ENCODE peak calls at places on chromosomes 2 and 18, in ten cellular contexts. D is left ventricle myocardium inferior, J is fibroblast of lung, M is HepG2, K is cardiac muscle cell, W is IMR-90, I is GM06990, G is lower leg skin, Y is AG04450, L is AG04449. U is an unnamed sample.

GRCh38 chr2:210842896-210843295 is 286.5 kb downstream of the CPS1 start:
- DNase-seq in D (no peak), J (no peak), M (no peak), K (no peak), W (no peak), I (no peak), G (no peak), Y (no peak), L (no peak), U (no peak)

GRCh38 chr18:63532471-63532870 is 9.7 kb upstream of the SERPINB12 start:
- DNase-seq in D (no peak), J (no peak), M (no peak), K (no peak), W (no peak), I (no peak), G (no peak), Y (no peak), L (no peak), U (no peak)

GRCh38 chr2:184336688-184337087 is 261.6 kb upstream of the ZNF804A start:
- DNase-seq in D (no peak), J (peak), M (no peak), K (no peak), W (peak), I (no peak), G (no peak), Y (no peak), L (no peak), U (peak)

GRCh38 chr2:237060518-237061312 is 25.0 kb upstream of the COPS8 start:
- DNase-seq in D (no peak), J (peak), M (peak), K (peak), W (peak), I (peak), G (peak), Y (peak), L (peak), U (peak)

GRCh38 chr2:171778515-171778914 is 91.2 kb downstream of the DYNC1I2 start:
- DNase-seq in D (no peak), J (no peak), M (no peak), K (no peak), W (no peak), I (no peak), G (no peak), Y (no peak), L (no peak), U (no peak)

GRCh38 chr2:221807706-221808105 is 235.6 kb upstream of the EPHA4 start:
- DNase-seq in D (no peak), J (no peak), M (no peak), K (no peak), W (no peak), I (no peak), G (no peak), Y (no peak), L (no peak), U (no peak)

GRCh38 chr2:96506016-96506906 is 1.1 kb upstream of the NEURL3 start:
- DNase-seq in D (no peak), J (no peak), M (no peak), K (no peak), W (no peak), I (no peak), G (no peak), Y (no peak), L (no peak), U (no peak)

GRCh38 chr2:180644709-180645108 is 335.7 kb upstream of the UBE2E3 start:
- DNase-seq in D (no peak), J (peak), M (no peak), K (no peak), W (peak), I (no peak), G (no peak), Y (peak), L (no peak), U (peak)

GRCh38 chr2:108330971-108331370 is 42.3 kb downstream of the SULT1C2 start:
- DNase-seq in D (no peak), J (peak), M (no peak), K (no peak), W (no peak), I (no peak), G (no peak), Y (no peak), L (no peak), U (no peak)

GRCh38 chr2:62660582-62661262 is 44.8 kb upstream of the EHBP1 start:
- DNase-seq in D (no peak), J (peak), M (no peak), K (no peak), W (peak), I (no peak), G (no peak), Y (peak), L (peak), U (peak)

GRCh38 chr2:112187805-112188596 is 49.8 kb downstream of the FBLN7 start:
- DNase-seq in D (no peak), J (no peak), M (no peak), K (no peak), W (no peak), I (no peak), G (no peak), Y (no peak), L (no peak), U (peak)

GRCh38 chr2:62109554-62109953 is 86.4 kb upstream of the B3GNT2 start:
- DNase-seq in D (no peak), J (no peak), M (no peak), K (no peak), W (no peak), I (no peak), G (no peak), Y (no peak), L (no peak), U (no peak)

GRCh38 chr2:230382108-230382507 is 33.9 kb upstream of the SP100 start:
- DNase-seq in D (no peak), J (no peak), M (no peak), K (no peak), W (no peak), I (no peak), G (no peak), Y (no peak), L (no peak), U (no peak)
- TF ChIP-seq CTCF in D (no peak), J (no peak), M (no peak), K (no peak), W (no peak), I (no peak), G (no peak), Y (no peak), L (no peak), U (no peak)

DNA sequence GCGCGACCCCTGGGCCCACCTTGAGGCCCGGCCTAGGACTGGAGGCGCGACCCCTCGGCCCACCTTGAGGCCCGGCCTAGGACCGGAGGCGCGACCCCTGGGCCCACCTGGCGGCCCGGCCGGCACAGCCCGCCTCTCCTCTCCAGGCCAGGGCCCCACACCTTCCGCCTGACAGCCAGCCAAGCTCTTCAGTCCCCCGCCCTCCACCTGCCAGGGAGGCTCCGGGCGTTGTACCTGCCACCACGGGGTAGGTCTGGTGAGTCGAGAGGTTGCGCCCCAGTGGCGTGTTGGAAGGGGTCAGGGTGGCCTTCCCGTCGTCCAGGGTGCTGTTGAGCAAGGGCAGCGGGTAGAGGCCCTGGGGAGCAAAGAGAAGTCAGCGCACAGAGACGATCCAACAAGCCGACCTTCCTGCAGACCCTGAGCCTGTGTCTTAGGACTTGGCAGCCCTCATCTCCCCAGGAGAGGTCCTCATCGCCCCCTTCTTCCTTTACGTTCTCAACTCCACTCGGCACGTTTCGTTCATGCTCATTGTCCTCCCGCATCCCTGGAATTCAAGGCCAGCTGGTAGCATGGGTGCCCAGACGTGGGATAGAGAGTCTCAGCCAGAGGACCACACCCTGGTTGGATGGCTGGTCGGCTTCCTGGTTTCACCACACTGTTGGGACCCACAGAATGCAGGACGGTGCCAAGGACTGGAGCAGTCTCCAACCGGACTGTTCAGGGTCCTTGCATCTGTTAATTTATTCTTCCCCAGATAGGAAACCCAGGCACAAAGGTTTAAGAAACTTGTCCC is 42.2 kb downstream of the PAX8 start:
- DNase-seq in D (no peak), J (no peak), M (no peak), K (no peak), W (no peak), I (no peak), G (no peak), Y (no peak), L (no peak), U (peak)
- H3K4me3 ChIP-seq in D (peak), J (no peak), M (no peak), K (no peak), W (peak), I (no peak), G (no peak), Y (peak), L (peak), U (peak)

DNA sequence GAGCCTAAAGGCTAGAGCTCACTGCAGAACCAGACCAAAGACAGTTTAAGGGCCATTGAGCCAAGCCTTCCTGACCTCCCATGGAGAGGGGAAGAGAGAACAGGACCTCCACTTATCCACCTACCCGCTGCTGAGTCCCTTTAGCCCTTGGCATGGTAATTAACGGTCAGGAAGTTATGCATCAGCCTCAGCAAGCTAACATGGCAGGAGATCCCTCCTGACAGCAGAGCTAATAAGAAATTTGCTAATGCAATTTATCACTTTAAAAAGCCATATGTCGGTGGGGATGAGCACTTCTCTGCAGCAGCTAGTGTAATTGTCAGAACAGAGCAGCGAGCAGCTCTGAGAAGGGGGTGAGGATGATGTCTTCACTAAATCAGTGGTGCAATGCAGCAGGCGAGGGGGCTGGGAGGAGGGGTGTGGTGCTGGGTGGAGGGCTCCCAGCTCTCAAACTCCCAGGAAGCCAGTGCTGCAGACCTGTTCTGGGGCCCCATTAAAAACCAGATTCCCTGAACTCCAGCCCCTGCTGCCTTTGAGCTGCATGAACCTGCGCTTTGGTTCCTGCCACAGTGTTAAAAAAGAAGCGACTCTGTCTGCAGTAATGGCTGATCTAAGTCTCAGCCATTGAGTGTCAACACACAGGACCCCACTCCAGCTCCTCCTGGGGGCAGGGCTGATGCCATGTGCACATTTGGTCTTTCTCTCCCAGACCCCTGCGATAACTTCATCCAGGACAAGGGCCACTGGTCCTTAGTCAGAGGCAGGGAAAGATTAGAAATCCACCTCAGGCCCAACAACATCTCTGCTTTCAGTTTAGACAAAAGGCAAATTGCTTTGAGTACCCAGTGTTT is 84.2 kb upstream of the STPG4 start:
- DNase-seq in D (no peak), J (no peak), M (no peak), K (no peak), W (no peak), I (no peak), G (no peak), Y (no peak), L (no peak), U (no peak)
- TF ChIP-seq CTCF in D (no peak), J (no peak), M (no peak), K (no peak), W (no peak), I (no peak), G (no peak), Y (no peak), L (no peak), U (no peak)

DNA sequence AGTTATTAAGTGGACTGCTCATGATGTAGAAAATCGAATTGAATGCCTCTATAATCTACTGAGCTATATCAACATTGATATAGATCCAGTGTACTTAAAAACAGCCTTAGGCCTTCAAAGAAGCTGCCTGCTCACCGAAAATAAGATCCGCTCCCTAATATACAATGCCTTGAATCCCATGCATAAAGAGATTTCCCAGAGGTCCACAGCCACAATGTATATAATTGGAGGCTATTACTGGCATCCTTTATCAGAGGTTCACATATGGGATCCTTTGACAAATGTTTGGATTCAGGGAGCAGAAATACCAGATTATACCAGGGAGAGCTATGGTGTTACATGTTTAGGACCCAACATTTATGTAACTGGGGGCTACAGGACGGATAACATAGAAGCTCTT is 2.0 kb downstream of the KLHL23 start:
- DNase-seq in D (no peak), J (no peak), M (no peak), K (no peak), W (no peak), I (no peak), G (no peak), Y (no peak), L (no peak), U (no peak)
- H3K4me3 ChIP-seq in D (peak), J (no peak), M (peak), K (no peak), W (no peak), I (no peak), G (no peak), Y (no peak), L (no peak), U (no peak)

DNA sequence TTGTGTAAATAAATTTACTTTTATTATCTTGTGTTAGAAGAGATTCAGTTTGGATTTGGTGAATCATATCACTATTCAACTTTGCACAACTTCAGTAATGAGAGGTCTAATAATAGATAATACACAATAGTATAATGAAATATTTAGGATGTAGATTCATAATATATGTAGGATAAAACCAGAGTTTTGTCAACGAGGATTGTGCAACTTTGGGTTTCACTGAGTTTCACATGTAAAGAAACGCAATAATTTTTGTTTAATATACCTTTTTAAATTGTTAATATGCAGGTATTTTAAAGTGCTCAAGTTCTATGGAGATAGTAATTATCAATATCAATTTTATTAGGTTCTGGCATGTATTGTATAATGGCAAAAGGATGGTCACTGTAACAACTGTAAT is 5.3 kb downstream of the CALCRL start:
- DNase-seq in D (no peak), J (no peak), M (no peak), K (no peak), W (no peak), I (no peak), G (no peak), Y (no peak), L (no peak), U (no peak)
- TF ChIP-seq CTCF in D (no peak), J (no peak), M (no peak), K (no peak), W (no peak), I (no peak), G (no peak), Y (no peak), L (no peak), U (no peak)

GRCh38 chr2:127648321-127648720 is 2.4 kb downstream of the GPR17 start:
- DNase-seq in D (no peak), J (no peak), M (no peak), K (no peak), W (no peak), I (no peak), G (no peak), Y (no peak), L (no peak), U (no peak)
- H3K4me3 ChIP-seq in D (no peak), J (no peak), M (no peak), K (no peak), W (no peak), I (no peak), G (no peak), Y (no peak), L (no peak), U (no peak)